ENCODE peak calls at places on chromosomes 12 and 14, in five cellular contexts. One of them, this sample, is unnamed.

GRCh38 chr12:93753838-93754429 is 76.8 kb downstream of the CRADD start:
- DNase-seq in H1: no peak
- DNase-seq in HepG2: no peak
- DNase-seq in A549: no peak
- DNase-seq in GM12878: no peak
- DNase-seq in this sample: no peak

GRCh38 chr12:117189725-117190209 is 503 bp downstream of the FBXO21 start:
- DNase-seq in H1: peak
- DNase-seq in HepG2: peak
- DNase-seq in A549: peak
- DNase-seq in GM12878: no peak
- DNase-seq in this sample: peak

GRCh38 chr14:55426881-55427280 is 13.5 kb downstream of the TBPL2 start:
- DNase-seq in H1: no peak
- DNase-seq in HepG2: no peak
- DNase-seq in A549: no peak
- DNase-seq in GM12878: no peak
- DNase-seq in this sample: no peak

GRCh38 chr14:101350710-101351109 is 210.6 kb upstream of the DIO3 start:
- DNase-seq in H1: no peak
- DNase-seq in HepG2: no peak
- DNase-seq in A549: no peak
- DNase-seq in GM12878: no peak
- DNase-seq in this sample: no peak

GRCh38 chr12:32504626-32505025 is 105.3 kb downstream of the FGD4 start:
- DNase-seq in H1: no peak
- DNase-seq in HepG2: no peak
- DNase-seq in A549: no peak
- DNase-seq in GM12878: no peak
- DNase-seq in this sample: no peak

GRCh38 chr12:109827080-109827479 is 6.1 kb downstream of the TRPV4 start:
- DNase-seq in H1: no peak
- DNase-seq in HepG2: no peak
- DNase-seq in A549: no peak
- DNase-seq in GM12878: no peak
- DNase-seq in this sample: no peak

GRCh38 chr12:93380480-93381121 is 2.9 kb downstream of the NUDT4 start:
- DNase-seq in H1: no peak
- DNase-seq in HepG2: peak
- DNase-seq in A549: peak
- DNase-seq in GM12878: no peak
- DNase-seq in this sample: no peak

GRCh38 chr12:6772729-6773661 is 675 bp downstream of the LAG3 start:
- DNase-seq in H1: peak
- DNase-seq in HepG2: no peak
- DNase-seq in A549: no peak
- DNase-seq in GM12878: no peak
- DNase-seq in this sample: no peak

GRCh38 chr14:73770977-73771847 is 57.0 kb upstream of the PNMA1 start:
- DNase-seq in H1: no peak
- DNase-seq in HepG2: no peak
- DNase-seq in A549: no peak
- DNase-seq in GM12878: no peak
- DNase-seq in this sample: peak

GRCh38 chr14:24427537-24428508 is 1.6 kb downstream of the CBLN3 start:
- DNase-seq in H1: no peak
- DNase-seq in HepG2: peak
- DNase-seq in A549: no peak
- DNase-seq in GM12878: no peak
- DNase-seq in this sample: no peak

GRCh38 chr14:76376001-76376404 is at the start of gene ESRRB:
- DNase-seq in H1: no peak
- DNase-seq in HepG2: no peak
- DNase-seq in A549: peak
- DNase-seq in GM12878: no peak
- DNase-seq in this sample: no peak
- TF ChIP-seq HDAC2 in H1: no peak
- TF ChIP-seq HDAC2 in HepG2: no peak
- TF ChIP-seq HDAC2 in A549: no peak
- TF ChIP-seq HDAC2 in GM12878: no peak
- TF ChIP-seq HDAC2 in this sample: no peak

GRCh38 chr14:95515523-95516517 is 630 bp downstream of the SYNE3 start:
- DNase-seq in H1: peak
- DNase-seq in HepG2: peak
- DNase-seq in A549: peak
- DNase-seq in GM12878: no peak
- DNase-seq in this sample: peak
- TF ChIP-seq POLR2A in H1: no peak
- TF ChIP-seq POLR2A in HepG2: no peak
- TF ChIP-seq POLR2A in A549: no peak
- TF ChIP-seq POLR2A in GM12878: peak
- TF ChIP-seq POLR2A in this sample: no peak

GRCh38 chr12:47082963-47083621 is 3.3 kb upstream of the AMIGO2 start:
- DNase-seq in H1: no peak
- DNase-seq in HepG2: no peak
- DNase-seq in A549: peak
- DNase-seq in GM12878: no peak
- DNase-seq in this sample: peak

GRCh38 chr12:47088021-47088944 is 8.5 kb upstream of the AMIGO2 start:
- DNase-seq in H1: no peak
- DNase-seq in HepG2: peak
- DNase-seq in A549: peak
- DNase-seq in GM12878: no peak
- DNase-seq in this sample: no peak

GRCh38 chr12:47087088-47087688 is 7.4 kb upstream of the AMIGO2 start:
- DNase-seq in H1: no peak
- DNase-seq in HepG2: no peak
- DNase-seq in A549: peak
- DNase-seq in GM12878: no peak
- DNase-seq in this sample: no peak

GRCh38 chr12:47084172-47084571 is 4.4 kb upstream of the AMIGO2 start:
- DNase-seq in H1: no peak
- DNase-seq in HepG2: no peak
- DNase-seq in A549: no peak
- DNase-seq in GM12878: no peak
- DNase-seq in this sample: no peak

GRCh38 chr12:47085815-47086252 is 6.1 kb upstream of the AMIGO2 start:
- DNase-seq in H1: no peak
- DNase-seq in HepG2: peak
- DNase-seq in A549: peak
- DNase-seq in GM12878: no peak
- DNase-seq in this sample: no peak
- TF ChIP-seq HDAC2 in H1: no peak
- TF ChIP-seq HDAC2 in HepG2: no peak
- TF ChIP-seq HDAC2 in A549: no peak
- TF ChIP-seq HDAC2 in GM12878: no peak
- TF ChIP-seq HDAC2 in this sample: peak

GRCh38 chr14:67602995-67603545 is 3.0 kb upstream of the PIGH start:
- DNase-seq in H1: no peak
- DNase-seq in HepG2: no peak
- DNase-seq in A549: no peak
- DNase-seq in GM12878: peak
- DNase-seq in this sample: no peak

GRCh38 chr14:67602071-67602470 is 2.0 kb upstream of the PIGH start:
- DNase-seq in H1: no peak
- DNase-seq in HepG2: no peak
- DNase-seq in A549: no peak
- DNase-seq in GM12878: no peak
- DNase-seq in this sample: no peak

GRCh38 chr14:67599698-67600561 is at the start of gene PIGH:
- DNase-seq in H1: peak
- DNase-seq in HepG2: peak
- DNase-seq in A549: peak
- DNase-seq in GM12878: peak
- DNase-seq in this sample: peak
- TF ChIP-seq POLR2A in H1: no peak
- TF ChIP-seq POLR2A in HepG2: peak
- TF ChIP-seq POLR2A in A549: peak
- TF ChIP-seq POLR2A in GM12878: peak
- TF ChIP-seq POLR2A in this sample: peak

DNA sequence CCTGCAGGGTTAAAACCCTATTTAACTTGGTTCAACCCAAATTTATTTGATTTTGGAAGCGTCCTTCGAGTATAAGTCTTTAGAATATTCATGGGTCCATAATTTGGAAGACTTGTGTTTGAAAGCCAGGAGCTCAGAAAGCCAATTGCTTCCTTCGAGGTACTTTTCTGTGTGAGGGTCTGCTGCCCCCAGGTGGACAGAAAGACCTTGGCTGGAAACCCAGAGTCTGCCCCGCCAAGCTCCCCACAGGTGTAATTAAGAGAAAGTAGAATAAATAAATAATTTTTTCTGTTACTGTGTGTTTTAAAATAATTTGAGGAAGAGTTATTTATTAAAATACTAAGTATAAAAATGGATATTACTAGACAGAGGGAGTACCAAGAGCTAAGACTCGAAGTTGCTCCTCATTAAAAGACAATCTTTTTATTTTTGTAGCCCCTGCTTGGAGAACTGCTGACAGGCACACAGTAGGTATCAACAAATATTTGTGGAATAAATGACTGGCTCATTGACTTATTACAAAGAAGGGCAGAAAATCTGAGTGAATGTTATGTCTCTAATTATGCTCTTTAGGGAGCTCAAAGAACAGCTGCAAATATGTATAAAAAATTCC is 105.8 kb downstream of the PAH start:
- DNase-seq in H1: peak
- DNase-seq in HepG2: peak
- DNase-seq in A549: peak
- DNase-seq in GM12878: no peak
- DNase-seq in this sample: peak
- TF ChIP-seq HDAC2 in H1: no peak
- TF ChIP-seq HDAC2 in HepG2: no peak
- TF ChIP-seq HDAC2 in A549: no peak
- TF ChIP-seq HDAC2 in GM12878: no peak
- TF ChIP-seq HDAC2 in this sample: no peak

GRCh38 chr14:68779761-68780323 is 13.0 kb downstream of the ZFP36L1 start:
- DNase-seq in H1: no peak
- DNase-seq in HepG2: peak
- DNase-seq in A549: peak
- DNase-seq in GM12878: no peak
- DNase-seq in this sample: peak

GRCh38 chr14:68782091-68782981 is 10.5 kb downstream of the ZFP36L1 start:
- DNase-seq in H1: no peak
- DNase-seq in HepG2: no peak
- DNase-seq in A549: no peak
- DNase-seq in GM12878: no peak
- DNase-seq in this sample: peak

GRCh38 chr14:68783408-68784297 is 9.2 kb downstream of the ZFP36L1 start:
- DNase-seq in H1: peak
- DNase-seq in HepG2: peak
- DNase-seq in A549: peak
- DNase-seq in GM12878: no peak
- DNase-seq in this sample: no peak

GRCh38 chr14:68780358-68781160 is 12.3 kb downstream of the ZFP36L1 start:
- DNase-seq in H1: no peak
- DNase-seq in HepG2: no peak
- DNase-seq in A549: peak
- DNase-seq in GM12878: no peak
- DNase-seq in this sample: peak

GRCh38 chr14:68781161-68782021 is 11.5 kb downstream of the ZFP36L1 start:
- DNase-seq in H1: no peak
- DNase-seq in HepG2: no peak
- DNase-seq in A549: no peak
- DNase-seq in GM12878: no peak
- DNase-seq in this sample: no peak
- TF ChIP-seq POLR2A in H1: no peak
- TF ChIP-seq POLR2A in HepG2: no peak
- TF ChIP-seq POLR2A in A549: no peak
- TF ChIP-seq POLR2A in GM12878: no peak
- TF ChIP-seq POLR2A in this sample: peak

GRCh38 chr14:71237556-71237955 is 330.3 kb downstream of the PCNX1 start:
- DNase-seq in H1: no peak
- DNase-seq in HepG2: no peak
- DNase-seq in A549: no peak
- DNase-seq in GM12878: no peak
- DNase-seq in this sample: no peak

GRCh38 chr14:71238835-71239234 is 331.6 kb downstream of the PCNX1 start:
- DNase-seq in H1: no peak
- DNase-seq in HepG2: no peak
- DNase-seq in A549: no peak
- DNase-seq in GM12878: no peak
- DNase-seq in this sample: no peak

GRCh38 chr14:71232506-71232905 is 325.2 kb downstream of the PCNX1 start:
- DNase-seq in H1: no peak
- DNase-seq in HepG2: no peak
- DNase-seq in A549: no peak
- DNase-seq in GM12878: no peak
- DNase-seq in this sample: no peak

GRCh38 chr14:71236430-71236829 is 329.2 kb downstream of the PCNX1 start:
- DNase-seq in H1: no peak
- DNase-seq in HepG2: no peak
- DNase-seq in A549: no peak
- DNase-seq in GM12878: no peak
- DNase-seq in this sample: no peak

DNA sequence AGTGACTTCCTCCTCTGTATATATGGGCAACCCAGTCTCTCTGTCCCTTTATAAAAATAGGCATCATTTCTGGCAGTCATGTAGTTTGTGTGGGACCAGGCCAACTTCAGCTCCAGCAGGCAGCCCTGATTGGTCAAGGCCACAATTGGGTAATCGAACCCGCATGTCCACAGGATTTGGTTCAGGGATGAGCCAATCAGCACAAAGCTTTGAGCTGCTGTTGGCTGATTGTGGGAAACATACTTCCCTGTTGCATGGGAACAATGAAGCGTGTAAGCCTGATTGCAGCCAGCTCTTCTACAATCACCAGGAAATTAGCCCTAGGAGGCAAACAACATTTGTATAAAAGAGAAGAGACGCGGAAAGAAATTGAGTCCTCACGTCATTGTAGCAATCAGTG is 328.6 kb downstream of the PCNX1 start:
- DNase-seq in H1: no peak
- DNase-seq in HepG2: no peak
- DNase-seq in A549: no peak
- DNase-seq in GM12878: no peak
- DNase-seq in this sample: no peak
- TF ChIP-seq HDAC2 in H1: no peak
- TF ChIP-seq HDAC2 in HepG2: no peak
- TF ChIP-seq HDAC2 in A549: no peak
- TF ChIP-seq HDAC2 in GM12878: no peak
- TF ChIP-seq HDAC2 in this sample: no peak